ENCODE peak calls at places on chromosomes 2 and 18, in five cellular contexts. E is anterior cingulate cortex; Q is NCI-H524 treated with DMSO at 0.1 percent for 48 hours; A is EL; L is stimulated activated CD4-positive, alpha-beta T cell treated with anti-CD3 and anti-CD28 coated beads, Interleukin-1b, Interleukin-23, amount 100 ng/mL, for 24 hours. R is an unnamed sample.

GRCh38 chr2:175476950-175477349 is 295.4 kb upstream of the ATP5MC3 start:
- DNase-seq in E (no peak), L (no peak), Q (no peak), A (no peak), R (no peak)

GRCh38 chr2:157572725-157573124 is 55.9 kb downstream of the ACVR1C start:
- DNase-seq in E (no peak), L (no peak), A (no peak), Q (no peak), R (no peak)

GRCh38 chr2:5748941-5749731 is 57.0 kb downstream of the SOX11 start:
- DNase-seq in Q (no peak), L (no peak), E (no peak), A (no peak), R (no peak)

GRCh38 chr2:234495801-234496441 is 960 bp downstream of the ARL4C start:
- DNase-seq in A (peak), Q (no peak), E (no peak), L (no peak), R (peak)

GRCh38 chr18:62152844-62153243 is 34.0 kb downstream of the PIGN start:
- DNase-seq in E (no peak), Q (no peak), L (no peak), A (no peak), R (no peak)

GRCh38 chr2:42086500-42086953 is 38.7 kb downstream of the PKDCC start:
- DNase-seq in L (no peak), Q (no peak), E (peak), A (peak), R (peak)

GRCh38 chr2:27795868-27796277 is 24.4 kb downstream of the MRPL33 start:
- DNase-seq in L (no peak), A (no peak), Q (no peak), E (no peak), R (no peak)

GRCh38 chr18:56556907-56557306 is 81.5 kb downstream of the TXNL1 start:
- DNase-seq in L (no peak), E (no peak), A (no peak), Q (no peak), R (no peak)

GRCh38 chr2:83042053-83042452 is 1417.0 kb downstream of the SUCLG1 start:
- DNase-seq in A (no peak), L (no peak), E (no peak), Q (no peak), R (no peak)

GRCh38 chr18:47932603-47933002 is 2.1 kb upstream of the SMAD2 start:
- DNase-seq in Q (no peak), E (no peak), L (no peak), A (no peak), R (no peak)

GRCh38 chr2:25103287-25103871 is 61.5 kb downstream of the EFR3B start:
- DNase-seq in L (no peak), E (no peak), A (peak), Q (no peak), R (peak)

GRCh38 chr2:159591221-159591620 is 25.1 kb downstream of the BAZ2B start:
- DNase-seq in L (no peak), Q (no peak), A (no peak), E (no peak), R (no peak)

GRCh38 chr2:201072201-201072530 is 365 bp downstream of the NDUFB3 start:
- DNase-seq in E (no peak), L (no peak), A (no peak), Q (no peak), R (no peak)

GRCh38 chr2:27356056-27356381 is 545 bp downstream of the GTF3C2 start:
- DNase-seq in Q (no peak), A (peak), L (no peak), E (peak), R (peak)

GRCh38 chr2:157441072-157441454 is 2.8 kb downstream of the CYTIP start:
- DNase-seq in Q (no peak), E (no peak), A (no peak), L (no peak), R (no peak)

GRCh38 chr2:221969087-221969829 is 329.5 kb downstream of the PAX3 start:
- DNase-seq in L (no peak), Q (no peak), A (peak), E (no peak), R (peak)

GRCh38 chr2:197705912-197706838 is 1.0 kb downstream of the MARS2 start:
- DNase-seq in L (no peak), A (peak), E (no peak), Q (no peak), R (peak)

GRCh38 chr18:3350021-3350420 is 88.1 kb downstream of the MYL12B start:
- DNase-seq in L (no peak), E (no peak), A (no peak), Q (no peak), R (no peak)

GRCh38 chr2:26712486-26713465 is 20.3 kb downstream of the KCNK3 start:
- DNase-seq in L (no peak), A (no peak), E (peak), Q (peak), R (no peak)

GRCh38 chr18:44729631-44730101 is 49.0 kb downstream of the SETBP1 start:
- DNase-seq in Q (no peak), E (no peak), A (peak), L (no peak), R (peak)

GRCh38 chr2:64992218-64992617 is 3.0 kb downstream of the SLC1A4 start:
- DNase-seq in Q (no peak), L (no peak), A (no peak), E (no peak), R (no peak)

GRCh38 chr2:3173031-3173430 is 204.6 kb downstream of the EIPR1 start:
- DNase-seq in A (no peak), L (no peak), E (no peak), Q (no peak), R (no peak)

GRCh38 chr2:64338910-64339500 is 115.0 kb upstream of the LGALSL start:
- DNase-seq in Q (no peak), A (peak), L (no peak), E (no peak), R (no peak)

GRCh38 chr18:50192903-50193795 is 1.8 kb downstream of the MYO5B start:
- DNase-seq in L (no peak), Q (no peak), E (no peak), A (no peak), R (no peak)

GRCh38 chr18:10320848-10321247 is 133.6 kb upstream of the APCDD1 start:
- DNase-seq in E (no peak), L (no peak), A (peak), Q (no peak), R (no peak)

GRCh38 chr2:122019729-122020128 is 264.3 kb downstream of the TSN start:
- DNase-seq in Q (no peak), A (no peak), E (no peak), L (no peak), R (no peak)

GRCh38 chr2:222447144-222447543 is 22.8 kb downstream of the SGPP2 start:
- DNase-seq in L (no peak), Q (no peak), A (no peak), E (no peak), R (no peak)

GRCh38 chr2:200077210-200077650 is 121.8 kb downstream of the MAIP1 start:
- DNase-seq in Q (no peak), L (no peak), E (no peak), A (peak), R (peak)

GRCh38 chr2:45585267-45585861 is 25.7 kb downstream of the SRBD1 start:
- DNase-seq in E (no peak), Q (no peak), A (peak), L (no peak), R (peak)

GRCh38 chr2:29729932-29730331 is 191.5 kb downstream of the ALK start:
- DNase-seq in E (no peak), L (no peak), Q (no peak), A (no peak), R (no peak)

GRCh38 chr2:73697606-73698005 is 39.5 kb downstream of the TPRKB start:
- DNase-seq in L (no peak), A (no peak), Q (no peak), E (no peak), R (no peak)

GRCh38 chr18:79614211-79615028 is 65.2 kb upstream of the CTDP1 start:
- DNase-seq in Q (no peak), L (no peak), A (no peak), E (no peak), R (no peak)

GRCh38 chr2:148541792-148542191 is 102.8 kb upstream of the EPC2 start:
- DNase-seq in L (no peak), Q (no peak), E (no peak), A (no peak), R (no peak)

GRCh38 chr2:28621172-28622100 is 125.6 kb downstream of the PLB1 start:
- DNase-seq in A (peak), L (peak), E (peak), Q (no peak), R (peak)

GRCh38 chr2:104769096-104769495 is 84.8 kb upstream of the POU3F3 start:
- DNase-seq in L (no peak), A (no peak), Q (no peak), E (no peak), R (no peak)

GRCh38 chr2:21559354-21559753 is 435.6 kb downstream of the TDRD15 start:
- DNase-seq in Q (no peak), L (no peak), E (no peak), A (peak), R (peak)

GRCh38 chr18:26504831-26505230 is 43.5 kb downstream of the KCTD1 start:
- DNase-seq in L (no peak), A (no peak), E (no peak), Q (no peak), R (no peak)

GRCh38 chr2:223952280-223952968 is 4.8 kb upstream of the MRPL44 start:
- DNase-seq in L (no peak), Q (peak), A (no peak), E (no peak), R (no peak)

R was measured in AG08396.